ENCODE peak calls at places on chromosomes 6 and 20, in seven cellular contexts. R is K562, X is cardiac muscle cell, O is ascending aorta, T is B cell, Z is GM10248, V is heart right ventricle. A is an unnamed sample.

GRCh38 chr6:138297761-138298298 is 79.5 kb upstream of the PBOV1 start:
- DNase-seq in R (no peak), X (no peak), O (no peak), T (no peak), Z (no peak), V (no peak), A (peak)

GRCh38 chr20:62143976-62144825 is 632 bp downstream of the SS18L1 start:
- DNase-seq in R (peak), X (peak), O (no peak), T (peak), Z (peak), V (peak), A (peak)

GRCh38 chr20:60784321-60784720 is 467.7 kb upstream of the CDH4 start:
- DNase-seq in R (no peak), X (no peak), O (no peak), T (no peak), Z (no peak), V (no peak), A (no peak)

GRCh38 chr20:39943336-39943735 is 745.7 kb downstream of the MAFB start:
- DNase-seq in R (no peak), X (no peak), O (no peak), T (no peak), Z (no peak), V (no peak), A (no peak)

GRCh38 chr20:38435555-38435939 is 419 bp upstream of the SNHG17 start:
- DNase-seq in R (no peak), X (no peak), O (no peak), T (no peak), Z (no peak), V (no peak), A (no peak)

GRCh38 chr6:36649721-36650484 is 28.6 kb upstream of the CDKN1A start:
- DNase-seq in R (no peak), X (no peak), O (no peak), T (no peak), Z (no peak), V (no peak), A (no peak)

GRCh38 chr6:89385156-89385667 is 26.9 kb downstream of the RRAGD start:
- DNase-seq in R (no peak), X (no peak), O (no peak), T (no peak), Z (no peak), V (no peak), A (no peak)

GRCh38 chr6:132065556-132065955 is 114.4 kb upstream of the CCN2 start:
- DNase-seq in R (no peak), X (no peak), O (no peak), T (no peak), Z (no peak), V (no peak), A (no peak)

GRCh38 chr20:45368221-45368980 is 5.4 kb downstream of the SYS1 start:
- DNase-seq in R (no peak), X (no peak), O (no peak), T (peak), Z (peak), V (no peak), A (peak)

GRCh38 chr6:136343700-136344099 is 54.1 kb upstream of the BCLAF1 start:
- DNase-seq in R (no peak), X (no peak), O (no peak), T (no peak), Z (no peak), V (no peak), A (no peak)

GRCh38 chr20:8299921-8300320 is 167.9 kb downstream of the PLCB1 start:
- DNase-seq in R (no peak), X (no peak), O (no peak), T (no peak), Z (no peak), V (no peak), A (no peak)

GRCh38 chr6:120147218-120147871 is 797.8 kb upstream of the MAN1A1 start:
- DNase-seq in R (no peak), X (no peak), O (no peak), T (no peak), Z (no peak), V (no peak), A (peak)
- TF ChIP-seq CTCF in R (no peak), X (no peak), O (no peak), T (no peak), Z (peak), V (no peak), A (no peak)

GRCh38 chr6:140571139-140571538 is 1196.7 kb upstream of the CITED2 start:
- DNase-seq in R (no peak), X (no peak), O (no peak), T (no peak), Z (no peak), V (no peak), A (no peak)
- TF ChIP-seq CTCF in R (no peak), X (no peak), O (no peak), T (no peak), Z (no peak), V (no peak), A (no peak)

GRCh38 chr6:32565511-32565910 is 24.1 kb downstream of the HLA-DRB1 start:
- DNase-seq in R (no peak), X (no peak), O (no peak), T (no peak), Z (no peak), V (no peak), A (no peak)

GRCh38 chr6:32559747-32560146 is 29.7 kb upstream of the HLA-DRB5 start:
- DNase-seq in R (no peak), X (no peak), O (no peak), T (no peak), Z (no peak), V (no peak), A (no peak)

GRCh38 chr6:32558426-32559057 is 28.5 kb upstream of the HLA-DRB5 start:
- DNase-seq in R (no peak), X (no peak), O (no peak), T (no peak), Z (no peak), V (no peak), A (no peak)

GRCh38 chr6:32566957-32567356 is 22.7 kb downstream of the HLA-DRB1 start:
- DNase-seq in R (no peak), X (no peak), O (no peak), T (no peak), Z (no peak), V (no peak), A (no peak)

GRCh38 chr6:32562931-32563330 is 26.7 kb downstream of the HLA-DRB1 start:
- DNase-seq in R (no peak), X (no peak), O (no peak), T (no peak), Z (no peak), V (no peak), A (no peak)
- TF ChIP-seq CTCF in R (no peak), X (no peak), O (no peak), T (no peak), Z (no peak), V (no peak), A (no peak)

GRCh38 chr6:44265003-44265842 is at the start of gene NFKBIE:
- DNase-seq in R (peak), X (peak), O (peak), T (peak), Z (peak), V (peak), A (peak)
- TF ChIP-seq CTCF in R (peak), X (peak), O (peak), T (peak), Z (peak), V (peak), A (peak)

DNA sequence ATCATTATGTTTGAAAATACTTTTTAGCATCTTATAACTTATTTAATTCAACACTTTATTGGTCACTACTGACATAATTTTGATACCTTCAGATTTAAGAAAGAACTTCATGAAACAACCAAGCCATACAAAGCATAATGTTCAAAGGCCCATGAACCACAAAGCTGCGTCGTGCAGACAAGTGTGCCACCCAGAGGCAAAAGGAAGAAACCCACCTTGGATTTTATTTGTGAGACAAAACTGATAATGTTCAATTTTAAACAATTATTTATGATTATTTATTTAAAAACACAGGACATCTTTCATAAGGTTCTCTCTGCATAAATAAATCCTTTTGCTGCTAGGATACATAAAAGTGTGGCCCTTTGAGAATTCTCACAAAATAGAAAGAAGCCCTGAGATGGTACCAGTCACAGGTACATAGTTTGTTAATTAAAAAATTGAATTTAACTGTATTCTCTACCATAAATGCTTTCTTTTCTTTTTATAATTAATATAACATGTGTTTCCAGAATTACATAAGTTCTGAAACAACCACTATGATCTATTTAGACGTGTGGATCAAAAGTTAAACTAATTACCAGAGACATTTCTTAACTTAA is 143.7 kb downstream of the RALGAPA2 start:
- DNase-seq in R (peak), X (peak), O (no peak), T (no peak), Z (peak), V (no peak), A (peak)
- TF ChIP-seq CTCF in R (peak), X (peak), O (peak), T (peak), Z (peak), V (peak), A (peak)

GRCh38 chr6:51515052-51515402 is 572.4 kb downstream of the PKHD1 start:
- DNase-seq in R (no peak), X (no peak), O (no peak), T (no peak), Z (no peak), V (no peak), A (no peak)
- TF ChIP-seq CTCF in R (no peak), X (no peak), O (no peak), T (no peak), Z (no peak), V (no peak), A (no peak)

GRCh38 chr20:17938889-17939619 is 29.5 kb downstream of the SNX5 start:
- DNase-seq in R (peak), X (peak), O (peak), T (peak), Z (peak), V (peak), A (peak)
- TF ChIP-seq CTCF in R (peak), X (peak), O (peak), T (peak), Z (peak), V (peak), A (peak)

DNA sequence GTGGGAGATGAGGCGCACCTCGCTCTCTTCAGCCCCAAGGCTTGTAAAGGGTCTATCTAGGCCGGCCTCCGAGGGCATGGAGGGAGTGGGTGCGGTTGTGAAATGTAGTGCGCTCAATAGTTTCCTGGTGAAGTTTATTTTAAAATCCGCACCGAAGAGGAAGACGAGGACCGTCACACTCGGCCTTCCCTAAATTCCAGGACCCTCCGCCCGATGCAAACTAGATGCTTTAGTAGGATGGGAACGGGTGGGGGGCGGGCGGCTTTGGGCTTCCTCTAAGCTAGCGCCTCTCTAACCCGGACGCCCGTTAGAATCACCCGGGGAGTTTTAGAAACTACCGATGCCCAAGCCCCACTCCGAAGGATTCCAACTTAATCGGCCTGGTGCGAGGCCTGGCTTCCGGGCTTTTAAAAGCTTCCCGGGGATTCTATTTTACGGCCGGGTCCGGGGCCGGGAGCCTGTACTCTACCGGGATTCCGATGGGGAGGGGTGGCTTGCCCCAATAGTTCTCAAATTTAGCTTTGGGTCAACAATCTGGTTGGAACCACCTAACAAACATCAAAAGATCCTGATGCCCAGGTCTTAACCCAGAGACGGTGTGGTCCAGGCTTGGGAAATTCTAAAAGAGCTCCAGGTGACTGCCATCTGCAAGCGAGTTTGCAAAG is 548 bp upstream of the BCAS4 start:
- DNase-seq in R (no peak), X (no peak), O (no peak), T (peak), Z (no peak), V (no peak), A (peak)
- TF ChIP-seq CTCF in R (no peak), X (no peak), O (no peak), T (no peak), Z (no peak), V (no peak), A (no peak)

DNA sequence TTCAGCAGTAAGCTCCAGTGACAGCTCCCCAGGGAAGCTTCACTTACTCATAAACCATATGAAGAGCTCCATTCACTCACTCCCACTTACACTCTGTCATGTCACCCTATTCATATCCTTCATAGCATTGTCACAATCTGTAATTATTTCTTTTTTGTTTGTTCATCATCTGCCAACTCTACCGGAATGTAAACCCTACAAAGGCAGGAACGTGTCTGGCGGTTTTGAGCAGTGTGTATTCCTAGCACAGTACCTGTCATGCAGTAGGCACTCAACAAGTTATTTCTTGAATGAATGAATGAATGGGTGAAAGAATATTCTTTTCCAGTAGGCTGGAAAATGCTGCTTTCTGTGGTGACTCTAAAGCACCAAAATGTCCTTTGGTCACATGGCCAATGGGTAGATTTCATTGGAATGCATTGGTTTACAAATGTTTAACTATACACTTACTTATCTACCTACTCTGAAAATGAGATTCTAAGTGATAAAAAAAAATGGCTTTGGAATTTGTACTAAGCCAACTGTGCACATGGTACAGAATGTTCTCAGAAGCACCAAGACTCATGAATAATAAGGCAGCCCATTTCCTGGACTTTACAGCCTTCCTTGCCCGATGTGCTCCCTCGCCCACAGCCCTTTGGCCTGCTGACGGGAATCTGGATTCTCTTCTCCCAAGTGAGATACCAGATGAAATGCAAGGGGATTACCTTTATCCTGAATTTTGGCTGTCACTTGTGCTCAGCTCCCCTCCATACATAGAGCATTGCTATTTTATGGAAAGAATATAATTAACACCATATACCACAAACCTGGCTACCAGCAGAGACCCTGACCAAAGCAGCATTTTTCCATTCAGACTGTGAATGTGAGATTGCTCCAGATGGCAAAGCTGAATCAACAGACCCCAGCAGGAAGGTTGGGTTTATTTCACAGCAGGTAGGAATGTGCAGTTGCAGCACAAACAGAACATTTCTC is 273.3 kb downstream of the ALDH8A1 start:
- DNase-seq in R (no peak), X (no peak), O (no peak), T (no peak), Z (no peak), V (no peak), A (no peak)
- TF ChIP-seq CTCF in R (no peak), X (no peak), O (no peak), T (no peak), Z (no peak), V (no peak), A (no peak)

GRCh38 chr6:6801002-6801329 is 212.4 kb downstream of the LY86 start:
- DNase-seq in R (no peak), X (no peak), O (no peak), T (no peak), Z (no peak), V (no peak), A (no peak)
- TF ChIP-seq CTCF in R (no peak), X (no peak), O (no peak), T (no peak), Z (no peak), V (no peak), A (no peak)

A was measured in activated CD8-positive, alpha-beta T cell treated with anti-CD3 and anti-CD28 coated beads for 36 hours.